ENCODE peak calls at places on chromosomes 11 and 22, in four cellular contexts. T is IMR-90, S is neuronal stem cell, Z is H1. G is an unnamed sample.

GRCh38 chr22:48531721-48532435 is 1295.8 kb downstream of the BRD1 start:
- DNase-seq in T (no peak), S (no peak), Z (no peak), G (no peak)

GRCh38 chr22:43066844-43067385 is 22.3 kb downstream of the TTLL1 start:
- DNase-seq in T (peak; percentile 58), S (no peak), Z (no peak), G (no peak)

GRCh38 chr22:36180038-36180880 is 19.7 kb upstream of the APOL3 start:
- DNase-seq in T (peak; percentile 56), S (peak; percentile 57), Z (peak; percentile 94), G (peak; percentile 85)

GRCh38 chr11:63996512-63996911 is 10.3 kb downstream of the OTUB1 start:
- DNase-seq in T (no peak), S (no peak), Z (no peak), G (no peak)

GRCh38 chr11:119340335-119341221 is at the start of gene C1QTNF5:
- DNase-seq in T (peak; percentile 57), S (no peak), Z (peak; percentile 70), G (no peak)

GRCh38 chr11:45254070-45254469 is 32.1 kb downstream of the SYT13 start:
- DNase-seq in T (peak; percentile 13), S (no peak), Z (no peak), G (no peak)

GRCh38 chr22:23180301-23180892 is at the start of gene BCR:
- DNase-seq in T (peak; percentile 65), S (no peak), Z (no peak), G (peak; percentile 58)

GRCh38 chr11:61961570-61962212 is 5.7 kb downstream of the FTH1 start:
- DNase-seq in T (no peak), S (no peak), Z (no peak), G (peak; percentile 26)

GRCh38 chr22:29004647-29005371 is 56.8 kb downstream of the C22orf31 start:
- DNase-seq in T (peak; percentile 15), S (peak; percentile 88), Z (peak; percentile 75), G (no peak)

GRCh38 chr11:33734441-33735165 is 1.6 kb downstream of the CD59 start:
- DNase-seq in T (no peak), S (no peak), Z (no peak), G (no peak)

GRCh38 chr11:88507771-88508557 is 170.4 kb upstream of the CTSC start:
- DNase-seq in T (no peak), S (no peak), Z (no peak), G (no peak)

GRCh38 chr11:88508558-88508807 is 170.9 kb upstream of the CTSC start:
- DNase-seq in T (no peak), S (no peak), Z (peak; percentile 55), G (no peak)

GRCh38 chr11:88508808-88509581 is 171.5 kb upstream of the CTSC start:
- DNase-seq in T (no peak), S (no peak), Z (peak; percentile 57), G (peak; percentile 17)
- H3K23ac ChIP-seq in T (no peak overlapping the region), S (peak overlapping the region; percentile 93), Z (no peak overlapping the region), G (no peak overlapping the region)

GRCh38 chr22:18081416-18081815 is 3.6 kb downstream of the PEX26 start:
- DNase-seq in T (no peak), S (no peak), Z (no peak), G (no peak)
- H3K23ac ChIP-seq in T (no peak overlapping the region), S (no peak overlapping the region), Z (no peak overlapping the region), G (no peak overlapping the region)

DNA sequence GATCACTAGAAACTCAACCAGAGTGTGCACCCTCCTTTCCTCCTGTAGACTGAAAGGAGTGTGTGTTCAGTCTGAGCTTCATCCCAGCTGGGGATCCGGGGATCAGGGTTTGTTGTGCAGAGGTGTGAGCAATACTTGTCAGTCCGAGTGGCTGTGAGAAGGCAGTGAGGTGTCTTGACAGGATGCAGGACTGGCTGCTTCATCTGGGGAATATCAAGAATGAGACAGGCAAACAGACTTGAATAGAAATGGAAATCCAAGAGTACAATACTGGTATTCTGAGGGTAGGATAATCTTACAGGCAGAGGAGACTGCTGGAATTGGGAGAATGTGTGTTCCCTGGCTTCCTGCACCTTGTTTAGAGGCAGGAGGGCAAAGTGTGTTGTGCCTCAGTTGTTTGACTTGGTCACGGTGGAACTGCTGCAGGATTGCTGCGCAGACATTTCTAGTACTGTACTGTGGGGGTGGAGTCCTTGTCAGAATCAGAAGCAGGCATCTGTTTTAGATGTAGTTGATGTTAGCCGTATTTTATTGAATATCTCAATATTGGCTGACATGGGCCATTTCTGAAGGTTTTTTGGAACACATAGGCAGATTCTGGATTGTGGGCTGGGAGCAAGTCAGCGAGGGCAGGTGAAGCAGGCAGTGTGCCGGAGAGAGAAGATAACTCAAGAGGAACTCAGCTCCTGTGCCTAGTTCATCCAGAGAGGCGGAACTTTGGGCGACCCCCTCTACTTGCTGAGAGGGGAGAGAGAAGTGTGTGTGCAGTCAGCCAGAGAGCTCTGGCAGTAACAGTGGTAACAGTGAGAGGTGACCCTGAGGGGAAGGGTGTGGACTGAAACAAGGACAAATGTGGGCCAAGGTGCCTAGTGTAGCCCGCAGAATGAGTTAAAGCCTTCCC is 27.1 kb upstream of the GRK2 start:
- DNase-seq in T (peak; percentile 26), S (no peak), Z (no peak), G (peak; percentile 69)
- H3K23ac ChIP-seq in T (peak overlapping the region; percentile 39), S (no peak overlapping the region), Z (no peak overlapping the region), G (no peak overlapping the region)

GRCh38 chr22:40638261-40638660 is 1.7 kb upstream of the MRTFA start:
- DNase-seq in T (no peak), S (no peak), Z (no peak), G (peak; percentile 76)

GRCh38 chr22:40635008-40635939 is 1.2 kb downstream of the MRTFA start:
- DNase-seq in T (peak; percentile 60), S (no peak), Z (no peak), G (no peak)

GRCh38 chr22:40637181-40638150 is 947 bp upstream of the MRTFA start:
- DNase-seq in T (no peak), S (no peak), Z (peak; percentile 55), G (peak; percentile 56)

GRCh38 chr22:40635940-40636379 is 559 bp downstream of the MRTFA start:
- DNase-seq in T (no peak), S (no peak), Z (no peak), G (no peak)

GRCh38 chr22:40636380-40637180 is at the start of gene MRTFA:
- DNase-seq in T (peak; percentile 100), S (peak; percentile 100), Z (peak; percentile 99), G (peak; percentile 99)
- H3K23ac ChIP-seq in T (peak within 1 kb of the TSS; percentile 90), S (peak within 1 kb of the TSS; percentile 90), Z (no peak within 1 kb of the TSS), G (no peak within 1 kb of the TSS)

GRCh38 chr11:69110451-69110850 is 45.3 kb upstream of the SMIM38 start:
- DNase-seq in T (no peak), S (no peak), Z (no peak), G (no peak)

GRCh38 chr11:69107413-69107812 is 48.3 kb upstream of the SMIM38 start:
- DNase-seq in T (no peak), S (no peak), Z (no peak), G (no peak)

GRCh38 chr11:69109101-69109500 is 46.6 kb upstream of the SMIM38 start:
- DNase-seq in T (no peak), S (no peak), Z (no peak), G (no peak)

GRCh38 chr11:69108030-69108429 is 47.7 kb upstream of the SMIM38 start:
- DNase-seq in T (no peak), S (no peak), Z (no peak), G (no peak)

GRCh38 chr11:69108559-69108958 is 47.2 kb upstream of the SMIM38 start:
- DNase-seq in T (no peak), S (no peak), Z (no peak), G (no peak)
- H3K23ac ChIP-seq in T (no peak overlapping the region), S (no peak overlapping the region), Z (no peak overlapping the region), G (no peak overlapping the region)

GRCh38 chr22:38986629-38987028 is 4.5 kb downstream of the APOBEC3B start:
- DNase-seq in T (no peak), S (no peak), Z (no peak), G (no peak)

GRCh38 chr22:38982008-38982927 is at the start of gene APOBEC3B:
- DNase-seq in T (peak; percentile 95), S (peak; percentile 41), Z (no peak), G (peak; percentile 95)

GRCh38 chr22:38981659-38982007 is 514 bp upstream of the APOBEC3B start:
- DNase-seq in T (no peak), S (no peak), Z (no peak), G (no peak)

GRCh38 chr22:38981005-38981658 is 1.0 kb upstream of the APOBEC3B start:
- DNase-seq in T (peak; percentile 31), S (peak; percentile 26), Z (no peak), G (peak; percentile 35)

DNA sequence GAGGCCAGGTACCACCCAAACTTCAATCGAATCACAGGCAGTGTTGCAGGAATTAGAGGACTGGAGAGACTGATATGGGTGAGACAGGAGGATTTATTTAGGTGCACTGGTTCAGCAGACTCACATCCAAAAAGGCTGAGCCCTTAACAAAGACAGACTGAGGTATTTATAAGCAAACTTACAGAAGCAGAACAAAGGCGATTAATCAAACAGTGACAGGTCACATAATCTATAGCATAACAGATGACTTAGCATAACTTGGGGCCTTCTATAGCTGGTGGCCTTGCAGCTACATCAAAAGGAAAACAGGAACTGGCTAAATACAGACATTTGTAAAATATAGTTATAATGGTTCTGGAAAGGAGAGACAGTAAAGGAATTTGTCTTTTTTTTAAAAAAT is 2.1 kb downstream of the APOBEC3B start:
- DNase-seq in T (no peak), S (no peak), Z (no peak), G (no peak)
- H3K23ac ChIP-seq in T (no peak overlapping the region), S (no peak overlapping the region), Z (no peak overlapping the region), G (no peak overlapping the region)